ENCODE peak calls at places on chromosomes 12 and 14, in eight cellular contexts. L, Q, K, S, F, I, O and N are unnamed samples.

GRCh38 chr12:54680374-54680773 is 32.2 kb upstream of the DCD start:
- DNase-seq in L (peak), Q (no peak), K (peak), S (no peak), F (no peak), I (no peak), O (no peak), N (no peak)

GRCh38 chr12:89597770-89598169 is 71.9 kb upstream of the POC1B start:
- DNase-seq in L (no peak), Q (no peak), K (no peak), S (no peak), F (no peak), I (no peak), O (no peak), N (no peak)

GRCh38 chr12:108691995-108692808 is 39.1 kb downstream of the CORO1C start:
- DNase-seq in L (no peak), Q (no peak), K (peak), S (no peak), F (no peak), I (no peak), O (no peak), N (no peak)

GRCh38 chr14:42140831-42141279 is 534.2 kb downstream of the LRFN5 start:
- DNase-seq in L (no peak), Q (no peak), K (peak), S (no peak), F (no peak), I (no peak), O (no peak), N (no peak)

GRCh38 chr12:56935752-56936151 is 1.5 kb upstream of the SDR9C7 start:
- DNase-seq in L (no peak), Q (no peak), K (no peak), S (no peak), F (no peak), I (no peak), O (no peak), N (no peak)

GRCh38 chr12:26471560-26471959 is 276.2 kb downstream of the SSPN start:
- DNase-seq in L (no peak), Q (peak), K (peak), S (no peak), F (no peak), I (no peak), O (no peak), N (peak)

GRCh38 chr14:103728141-103728540 is 12.5 kb downstream of the ZFYVE21 start:
- DNase-seq in L (no peak), Q (no peak), K (no peak), S (no peak), F (no peak), I (no peak), O (no peak), N (no peak)

GRCh38 chr12:100666588-100666987 is 93.1 kb downstream of the GAS2L3 start:
- DNase-seq in L (no peak), Q (no peak), K (no peak), S (no peak), F (no peak), I (no peak), O (no peak), N (no peak)

GRCh38 chr12:112252184-112252583 is 126.8 kb downstream of the TRAFD1 start:
- DNase-seq in L (peak), Q (peak), K (peak), S (no peak), F (no peak), I (no peak), O (no peak), N (no peak)

GRCh38 chr12:81615031-81615430 is 144.1 kb downstream of the PPFIA2 start:
- DNase-seq in L (no peak), Q (peak), K (no peak), S (no peak), F (no peak), I (no peak), O (no peak), N (no peak)

GRCh38 chr12:75564398-75564797 is 53.0 kb upstream of the KRR1 start:
- DNase-seq in L (no peak), Q (no peak), K (no peak), S (no peak), F (no peak), I (no peak), O (no peak), N (no peak)

GRCh38 chr14:37051153-37051552 is 121.3 kb downstream of the SLC25A21 start:
- DNase-seq in L (no peak), Q (no peak), K (no peak), S (no peak), F (no peak), I (no peak), O (no peak), N (no peak)

GRCh38 chr14:98244966-98245569 is 1026.9 kb downstream of the BCL11B start:
- DNase-seq in L (no peak), Q (no peak), K (no peak), S (no peak), F (no peak), I (no peak), O (no peak), N (no peak)

GRCh38 chr14:70707138-70708038 is 65.7 kb downstream of the TTC9 start:
- DNase-seq in L (no peak), Q (peak), K (peak), S (no peak), F (no peak), I (peak), O (no peak), N (no peak)

GRCh38 chr12:19783547-19784444 is 344.5 kb downstream of the AEBP2 start:
- DNase-seq in L (no peak), Q (no peak), K (no peak), S (no peak), F (no peak), I (no peak), O (no peak), N (no peak)
- H3K4me3 ChIP-seq in L (no peak), Q (no peak), K (no peak), S (no peak), F (no peak), I (no peak), O (no peak), N (no peak)

GRCh38 chr14:59355101-59355500 is 110.1 kb downstream of the GPR135 start:
- DNase-seq in L (no peak), Q (no peak), K (no peak), S (no peak), F (no peak), I (no peak), O (no peak), N (no peak)

GRCh38 chr14:59354666-59355065 is 110.5 kb downstream of the GPR135 start:
- DNase-seq in L (no peak), Q (no peak), K (peak), S (no peak), F (no peak), I (no peak), O (no peak), N (no peak)

GRCh38 chr14:59356298-59356697 is 108.9 kb downstream of the GPR135 start:
- DNase-seq in L (no peak), Q (no peak), K (no peak), S (no peak), F (no peak), I (no peak), O (no peak), N (no peak)

GRCh38 chr14:59349154-59349772 is 115.9 kb downstream of the GPR135 start:
- DNase-seq in L (no peak), Q (no peak), K (no peak), S (no peak), F (no peak), I (no peak), O (no peak), N (no peak)

GRCh38 chr14:59352951-59353350 is 112.2 kb downstream of the GPR135 start:
- DNase-seq in L (no peak), Q (no peak), K (no peak), S (no peak), F (no peak), I (no peak), O (no peak), N (no peak)
- H3K4me3 ChIP-seq in L (no peak), Q (no peak), K (no peak), S (no peak), F (no peak), I (no peak), O (no peak), N (no peak)

DNA sequence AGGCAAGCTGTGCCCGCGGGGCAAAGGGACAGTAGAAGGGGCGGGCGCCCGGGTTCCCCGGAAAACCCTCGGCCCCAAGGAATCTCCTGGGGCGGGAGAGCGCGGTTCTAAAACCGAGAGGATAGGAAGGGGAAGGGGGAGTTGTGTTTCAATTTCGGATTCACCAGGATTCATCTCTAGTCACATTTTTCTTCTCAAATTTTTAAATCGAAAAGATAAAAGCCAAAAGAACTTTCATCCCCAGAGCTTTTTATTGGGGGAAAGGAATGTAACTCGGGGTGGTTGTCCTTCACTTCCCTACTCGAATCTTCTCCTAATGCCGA is 1.4 kb downstream of the BMP4 start:
- DNase-seq in L (no peak), Q (no peak), K (no peak), S (no peak), F (no peak), I (no peak), O (no peak), N (no peak)
- H3K4me3 ChIP-seq in L (peak), Q (peak), K (peak), S (no peak), F (no peak), I (peak), O (no peak), N (no peak)

GRCh38 chr12:53601296-53601847 is 24.8 kb downstream of the ATF7 start:
- DNase-seq in L (no peak), Q (no peak), K (no peak), S (no peak), F (no peak), I (no peak), O (no peak), N (no peak)
- H3K4me3 ChIP-seq in L (no peak), Q (no peak), K (no peak), S (no peak), F (no peak), I (no peak), O (no peak), N (no peak)

GRCh38 chr14:74403619-74404417 is 22.2 kb downstream of the SYNDIG1L start:
- DNase-seq in L (no peak), Q (no peak), K (no peak), S (no peak), F (no peak), I (no peak), O (no peak), N (no peak)

GRCh38 chr14:74402264-74403251 is 23.5 kb downstream of the SYNDIG1L start:
- DNase-seq in L (no peak), Q (no peak), K (no peak), S (no peak), F (no peak), I (no peak), O (no peak), N (no peak)

GRCh38 chr14:74400328-74400727 is 25.7 kb downstream of the SYNDIG1L start:
- DNase-seq in L (no peak), Q (no peak), K (no peak), S (no peak), F (no peak), I (no peak), O (no peak), N (no peak)

GRCh38 chr14:74400919-74401503 is 25.0 kb downstream of the SYNDIG1L start:
- DNase-seq in L (no peak), Q (no peak), K (no peak), S (no peak), F (no peak), I (no peak), O (no peak), N (no peak)

GRCh38 chr14:74401504-74402241 is 24.3 kb downstream of the SYNDIG1L start:
- DNase-seq in L (peak), Q (no peak), K (no peak), S (peak), F (peak), I (no peak), O (peak), N (no peak)
- H3K4me3 ChIP-seq in L (peak), Q (no peak), K (no peak), S (peak), F (peak), I (no peak), O (peak), N (no peak)

DNA sequence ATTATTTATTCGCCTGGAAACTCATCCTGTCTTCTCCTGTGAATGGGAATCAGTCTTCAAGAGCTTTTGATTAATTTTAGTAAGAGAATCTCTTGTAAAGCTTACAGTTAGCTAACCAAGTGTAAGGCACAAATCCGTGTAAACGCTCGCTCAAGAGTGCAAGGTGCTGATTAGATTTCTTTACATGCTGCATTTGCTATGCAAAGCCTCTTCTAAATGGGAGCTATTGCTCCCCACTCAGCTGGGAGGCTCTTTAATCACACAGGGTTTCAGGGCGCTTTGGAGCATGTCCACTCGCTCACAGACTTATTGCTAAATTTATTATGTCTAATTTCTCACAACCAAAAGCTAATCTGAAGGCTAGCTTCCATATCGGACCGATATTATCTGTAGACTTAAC is 5.0 kb downstream of the FLRT2 start:
- DNase-seq in L (no peak), Q (no peak), K (no peak), S (no peak), F (no peak), I (no peak), O (no peak), N (no peak)
- H3K4me3 ChIP-seq in L (peak), Q (peak), K (peak), S (no peak), F (no peak), I (no peak), O (no peak), N (no peak)

GRCh38 chr14:33938131-33938949 is 12.5 kb downstream of the EGLN3 start:
- DNase-seq in L (peak), Q (no peak), K (no peak), S (no peak), F (no peak), I (peak), O (no peak), N (no peak)
- H3K4me3 ChIP-seq in L (peak), Q (no peak), K (no peak), S (no peak), F (no peak), I (no peak), O (no peak), N (no peak)

GRCh38 chr12:93377252-93377542 is 528 bp upstream of the NUDT4 start:
- DNase-seq in L (no peak), Q (no peak), K (no peak), S (no peak), F (no peak), I (no peak), O (no peak), N (no peak)

GRCh38 chr12:93378373-93379310 is 917 bp downstream of the NUDT4 start:
- DNase-seq in L (peak), Q (no peak), K (peak), S (peak), F (peak), I (peak), O (peak), N (no peak)

GRCh38 chr12:93373847-93374723 is 3.6 kb upstream of the NUDT4 start:
- DNase-seq in L (no peak), Q (no peak), K (no peak), S (no peak), F (no peak), I (no peak), O (no peak), N (no peak)

GRCh38 chr12:93375906-93376305 is 1.8 kb upstream of the NUDT4 start:
- DNase-seq in L (no peak), Q (no peak), K (no peak), S (no peak), F (no peak), I (no peak), O (no peak), N (no peak)

GRCh38 chr12:93376436-93377251 is 1.1 kb upstream of the NUDT4 start:
- DNase-seq in L (no peak), Q (no peak), K (peak), S (no peak), F (no peak), I (peak), O (no peak), N (peak)
- H3K4me3 ChIP-seq in L (peak), Q (no peak), K (peak), S (peak), F (no peak), I (peak), O (no peak), N (no peak)

GRCh38 chr12:2783936-2784600 is 10.7 kb upstream of the FKBP4 start:
- DNase-seq in L (peak), Q (peak), K (peak), S (peak), F (no peak), I (peak), O (peak), N (peak)
- H3K4me3 ChIP-seq in L (peak), Q (peak), K (no peak), S (peak), F (peak), I (no peak), O (peak), N (no peak)

GRCh38 chr12:116968986-116969385 is 58.2 kb downstream of the FBXW8 start:
- DNase-seq in L (no peak), Q (no peak), K (no peak), S (no peak), F (no peak), I (no peak), O (no peak), N (no peak)
- H3K4me3 ChIP-seq in L (no peak), Q (no peak), K (no peak), S (no peak), F (no peak), I (no peak), O (no peak), N (no peak)